ENCODE peak calls at places on chromosome 14, in nine cellular contexts. R, K, P, X, Y, E, Q, L and N are unnamed samples.

GRCh38 chr14:95098984-95099599 is 58.2 kb downstream of the DICER1 start:
- DNase-seq in R (peak; percentile 78), K (peak; percentile 74), P (peak; percentile 68), X (peak; percentile 44), Y (no peak), E (no peak), Q (peak; percentile 30), L (peak; percentile 59), N (peak; percentile 58)

GRCh38 chr14:98634043-98634820 is 637.8 kb downstream of the BCL11B start:
- DNase-seq in R (peak; percentile 81), K (no peak), P (no peak), X (no peak), Y (no peak), E (no peak), Q (no peak), L (no peak), N (no peak)

GRCh38 chr14:44982594-44982993 is 20.6 kb downstream of the TOGARAM1 start:
- DNase-seq in R (no peak), K (no peak), P (no peak), X (no peak), Y (no peak), E (no peak), Q (no peak), L (no peak), N (no peak)

GRCh38 chr14:76086636-76087035 is 65.1 kb upstream of the GPATCH2L start:
- DNase-seq in R (peak; percentile 89), K (no peak), P (no peak), X (no peak), Y (no peak), E (no peak), Q (no peak), L (no peak), N (no peak)

GRCh38 chr14:59360923-59361794 is 104.0 kb downstream of the GPR135 start:
- DNase-seq in R (no peak), K (peak; percentile 75), P (no peak), X (peak; percentile 39), Y (no peak), E (no peak), Q (peak; percentile 82), L (peak; percentile 95), N (peak; percentile 42)

GRCh38 chr14:73785336-73785833 is 66.2 kb upstream of the PTGR2 start:
- DNase-seq in R (peak; percentile 47), K (peak; percentile 96), P (peak; percentile 75), X (peak; percentile 20), Y (no peak), E (no peak), Q (no peak), L (peak; percentile 75), N (peak; percentile 88)

GRCh38 chr14:60905930-60906329 is 74.9 kb downstream of the TRMT5 start:
- DNase-seq in R (no peak), K (no peak), P (no peak), X (no peak), Y (no peak), E (no peak), Q (no peak), L (no peak), N (no peak)

GRCh38 chr14:80477388-80478160 is 266.3 kb upstream of the DIO2 start:
- DNase-seq in R (no peak), K (peak; percentile 37), P (no peak), X (no peak), Y (no peak), E (no peak), Q (no peak), L (no peak), N (no peak)

GRCh38 chr14:64715628-64716412 is 11.6 kb downstream of the PLEKHG3 start:
- DNase-seq in R (no peak), K (no peak), P (no peak), X (no peak), Y (no peak), E (no peak), Q (no peak), L (peak; percentile 28), N (peak; percentile 73)

GRCh38 chr14:84250863-84251262 is 1279.1 kb upstream of the FLRT2 start:
- DNase-seq in R (no peak), K (no peak), P (no peak), X (no peak), Y (no peak), E (no peak), Q (peak; percentile 40), L (no peak), N (no peak)

GRCh38 chr14:94423465-94424056 is 29.0 kb downstream of the SERPINA11 start:
- DNase-seq in R (peak; percentile 69), K (peak; percentile 60), P (peak; percentile 54), X (peak; percentile 61), Y (no peak), E (no peak), Q (peak; percentile 44), L (peak; percentile 82), N (peak; percentile 74)

GRCh38 chr14:99630202-99630601 is 14.7 kb upstream of the HHIPL1 start:
- DNase-seq in R (no peak), K (no peak), P (no peak), X (no peak), Y (no peak), E (no peak), Q (no peak), L (no peak), N (no peak)

GRCh38 chr14:76829016-76829365 is 2.8 kb downstream of the LRRC74A start:
- DNase-seq in R (no peak), K (no peak), P (no peak), X (no peak), Y (no peak), E (no peak), Q (no peak), L (no peak), N (no peak)

GRCh38 chr14:95039259-95039992 is 117.9 kb downstream of the DICER1 start:
- DNase-seq in R (no peak), K (no peak), P (no peak), X (no peak), Y (no peak), E (no peak), Q (no peak), L (no peak), N (no peak)

GRCh38 chr14:104448321-104448720 is 131.2 kb upstream of the C14orf180 start:
- DNase-seq in R (no peak), K (no peak), P (no peak), X (no peak), Y (no peak), E (no peak), Q (no peak), L (no peak), N (no peak)